ENCODE peak calls at places on chromosomes 5 and 9, in seven cellular contexts. G, I, P, A, J, D and F are unnamed samples.

GRCh38 chr5:149497357-149497756 is 53.9 kb downstream of the CSNK1A1 start:
- DNase-seq in J (no peak), I (no peak), G (peak), D (no peak), A (no peak), P (no peak), F (peak)

GRCh38 chr9:134344821-134345310 is 18.6 kb downstream of the RXRA start:
- DNase-seq in J (no peak), A (no peak), G (no peak), D (no peak), P (no peak), I (no peak), F (no peak)

GRCh38 chr9:81112638-81113037 is 576.7 kb downstream of the TLE1 start:
- DNase-seq in J (no peak), D (no peak), A (no peak), P (no peak), G (no peak), I (no peak), F (no peak)

GRCh38 chr9:119298076-119298853 is 71.0 kb downstream of the BRINP1 start:
- DNase-seq in P (no peak), A (no peak), I (no peak), D (no peak), J (no peak), G (no peak), F (no peak)

GRCh38 chr9:117081641-117082317 is 333.1 kb downstream of the ASTN2 start:
- DNase-seq in D (no peak), P (no peak), G (no peak), J (no peak), A (no peak), I (no peak), F (no peak)

GRCh38 chr5:132491368-132492364 is 1.1 kb upstream of the IRF1 start:
- DNase-seq in I (no peak), G (no peak), J (no peak), A (peak), P (no peak), D (no peak), F (no peak)

GRCh38 chr9:28135571-28135970 is 562.3 kb upstream of the C9orf72 start:
- DNase-seq in I (no peak), J (no peak), G (no peak), A (no peak), D (no peak), P (no peak), F (no peak)

GRCh38 chr9:127154003-127154389 is 31.6 kb upstream of the ANGPTL2 start:
- DNase-seq in I (no peak), D (no peak), A (peak), J (no peak), P (no peak), G (no peak), F (no peak)

GRCh38 chr9:127867356-127868277 is 9.9 kb downstream of the AK1 start:
- DNase-seq in P (no peak), I (no peak), J (no peak), D (no peak), G (no peak), A (no peak), F (no peak)

GRCh38 chr5:78738693-78739300 is 90.2 kb upstream of the LHFPL2 start:
- DNase-seq in J (no peak), A (no peak), I (no peak), P (no peak), D (no peak), G (no peak), F (no peak)

GRCh38 chr5:44532981-44533380 is 143.8 kb upstream of the FGF10 start:
- DNase-seq in J (no peak), D (no peak), A (no peak), G (no peak), I (no peak), P (no peak), F (no peak)

GRCh38 chr5:34534237-34535108 is 121.7 kb upstream of the RAI14 start:
- DNase-seq in J (no peak), P (no peak), A (no peak), I (peak), G (no peak), D (peak), F (peak)

GRCh38 chr5:113433071-113433470 is 1.7 kb downstream of the TSSK1B start:
- DNase-seq in D (no peak), P (no peak), G (no peak), A (no peak), I (no peak), J (no peak), F (no peak)

GRCh38 chr5:147339313-147339712 is 104.5 kb downstream of the STK32A start:
- DNase-seq in I (no peak), P (no peak), G (peak), J (no peak), A (no peak), D (no peak), F (no peak)

GRCh38 chr5:168529361-168530234 is 493 bp downstream of the FBLL1 start:
- DNase-seq in J (no peak), D (no peak), P (no peak), I (no peak), G (no peak), A (no peak), F (no peak)

GRCh38 chr5:179115845-179116524 is 55.8 kb downstream of the ZNF354C start:
- DNase-seq in D (no peak), P (no peak), A (no peak), I (no peak), J (no peak), G (no peak), F (no peak)

GRCh38 chr5:6632931-6633468 is at the start of the genes NSUN2 and SRD5A1:
- DNase-seq in I (peak), P (peak), A (peak), G (peak), D (peak), J (peak), F (peak)

GRCh38 chr5:138273834-138274188 is 610 bp downstream of the GFRA3 start:
- DNase-seq in D (no peak), A (no peak), J (no peak), I (no peak), P (no peak), G (no peak), F (no peak)

GRCh38 chr5:175037820-175038219 is 313.4 kb downstream of the MSX2 start:
- DNase-seq in I (no peak), G (no peak), D (no peak), J (no peak), P (no peak), A (no peak), F (no peak)

GRCh38 chr5:43019615-43020293 is 20.4 kb downstream of the ANXA2R start:
- DNase-seq in I (peak), J (peak), G (peak), P (no peak), A (no peak), D (no peak), F (peak)

GRCh38 chr9:89732295-89732951 is 127.6 kb downstream of the GADD45G start:
- DNase-seq in G (no peak), I (no peak), P (no peak), D (no peak), A (no peak), J (no peak), F (no peak)

GRCh38 chr5:1013948-1014301 is 5.3 kb downstream of the NKD2 start:
- DNase-seq in J (no peak), A (no peak), I (no peak), D (no peak), G (no peak), P (no peak), F (no peak)

GRCh38 chr5:21654-22233 is 70.2 kb upstream of the PLEKHG4B start:
- DNase-seq in J (peak), P (no peak), D (no peak), G (peak), A (no peak), I (no peak), F (peak)

GRCh38 chr5:137733922-137734695 is 1.8 kb downstream of the KLHL3 start:
- DNase-seq in D (no peak), P (no peak), I (no peak), A (no peak), J (no peak), G (no peak), F (peak)

GRCh38 chr5:65172486-65173129 is 309.1 kb downstream of the ADAMTS6 start:
- DNase-seq in D (peak), J (no peak), A (no peak), P (no peak), G (no peak), I (no peak), F (peak)

GRCh38 chr9:120402741-120403542 is 177.0 kb downstream of the CDK5RAP2 start:
- DNase-seq in J (peak), A (no peak), G (peak), D (no peak), P (peak), I (no peak), F (peak)

GRCh38 chr9:109975574-109976327 is 195.8 kb downstream of the PALM2AKAP2 start:
- DNase-seq in P (no peak), D (no peak), A (no peak), G (no peak), I (no peak), J (no peak), F (peak)

DNA sequence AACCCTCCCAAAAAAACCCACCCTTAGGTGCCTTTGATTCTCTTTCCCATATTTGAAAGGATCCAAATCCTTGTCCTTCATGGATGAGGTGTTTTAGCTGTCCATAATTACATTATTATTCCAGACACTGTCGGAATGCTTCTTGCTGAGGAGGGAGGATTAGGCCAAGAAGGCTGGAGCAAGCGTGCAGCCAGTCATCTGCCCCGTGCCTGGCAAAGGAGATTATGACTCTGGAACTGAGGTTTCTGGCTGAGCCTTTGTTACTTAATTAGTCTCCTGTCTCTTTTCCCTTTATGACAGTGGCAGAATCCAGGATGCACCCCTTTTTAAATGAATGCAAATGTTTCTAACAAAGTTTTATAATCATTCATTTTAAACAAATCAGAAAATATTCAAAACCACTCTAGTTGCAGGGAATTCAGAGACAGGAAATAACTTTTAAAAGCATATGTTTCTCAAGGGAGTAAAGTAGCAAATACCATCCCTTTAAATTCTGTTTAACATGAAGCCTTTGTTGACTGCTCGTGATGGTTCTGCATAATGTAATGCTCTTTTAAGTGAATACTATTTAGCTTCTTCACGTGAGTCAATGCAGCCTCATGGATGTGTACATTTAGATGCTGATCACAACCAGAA is 69.8 kb downstream of the GALNT10 start:
- DNase-seq in D (no peak), G (no peak), J (no peak), P (no peak), I (no peak), A (no peak), F (no peak)
- TF ChIP-seq CEBPB in D (no peak), G (no peak), J (no peak), P (no peak), I (no peak), A (no peak), F (no peak)

DNA sequence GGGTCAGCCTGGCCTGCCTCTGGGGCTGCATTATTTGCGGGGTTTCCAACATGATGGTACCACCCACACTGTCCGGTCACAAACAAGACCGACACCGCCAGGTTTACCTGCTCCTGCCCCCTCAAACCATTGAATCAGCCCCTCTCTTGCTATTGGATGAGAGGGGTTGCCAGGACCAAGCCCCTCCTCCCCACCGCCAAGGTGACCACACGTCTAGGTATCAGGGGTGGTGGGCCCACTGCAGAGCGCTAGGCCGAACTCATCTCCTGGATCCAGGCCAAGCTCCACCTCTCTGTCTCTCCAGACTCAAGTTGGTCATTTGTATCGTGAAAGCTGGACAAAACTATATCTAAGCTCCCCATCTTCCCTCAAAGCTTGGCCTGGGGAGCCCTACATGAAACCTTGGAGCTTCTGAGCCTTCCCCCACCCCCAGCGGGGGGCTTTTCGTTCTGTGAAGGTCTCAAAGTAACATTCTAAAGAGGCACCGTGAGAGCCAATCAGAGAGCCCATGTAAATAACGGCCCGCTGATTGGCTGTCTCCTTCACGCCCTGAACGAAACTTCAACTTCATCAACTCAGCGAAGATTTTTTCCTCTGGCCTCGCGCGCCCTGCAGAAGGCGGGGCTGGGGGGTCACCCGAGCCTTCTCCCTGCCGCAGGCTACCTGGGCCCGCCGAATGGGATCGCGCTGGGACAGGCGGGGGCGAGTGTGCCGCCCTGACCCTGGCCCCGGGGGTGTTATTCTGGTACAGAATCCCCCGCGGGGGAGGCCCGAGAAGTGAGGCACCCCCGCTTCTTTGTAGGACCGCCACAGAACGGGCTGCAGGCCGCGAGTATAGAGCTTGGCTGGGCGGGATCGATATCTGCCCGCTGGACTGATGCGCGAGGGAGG is 49.6 kb upstream of the PSD2 start:
- DNase-seq in D (no peak), J (peak), I (peak), A (peak), G (peak), P (peak), F (peak)
- H3K27ac ChIP-seq in D (peak), J (peak), I (peak), A (no peak), G (peak), P (peak), F (no peak)

DNA sequence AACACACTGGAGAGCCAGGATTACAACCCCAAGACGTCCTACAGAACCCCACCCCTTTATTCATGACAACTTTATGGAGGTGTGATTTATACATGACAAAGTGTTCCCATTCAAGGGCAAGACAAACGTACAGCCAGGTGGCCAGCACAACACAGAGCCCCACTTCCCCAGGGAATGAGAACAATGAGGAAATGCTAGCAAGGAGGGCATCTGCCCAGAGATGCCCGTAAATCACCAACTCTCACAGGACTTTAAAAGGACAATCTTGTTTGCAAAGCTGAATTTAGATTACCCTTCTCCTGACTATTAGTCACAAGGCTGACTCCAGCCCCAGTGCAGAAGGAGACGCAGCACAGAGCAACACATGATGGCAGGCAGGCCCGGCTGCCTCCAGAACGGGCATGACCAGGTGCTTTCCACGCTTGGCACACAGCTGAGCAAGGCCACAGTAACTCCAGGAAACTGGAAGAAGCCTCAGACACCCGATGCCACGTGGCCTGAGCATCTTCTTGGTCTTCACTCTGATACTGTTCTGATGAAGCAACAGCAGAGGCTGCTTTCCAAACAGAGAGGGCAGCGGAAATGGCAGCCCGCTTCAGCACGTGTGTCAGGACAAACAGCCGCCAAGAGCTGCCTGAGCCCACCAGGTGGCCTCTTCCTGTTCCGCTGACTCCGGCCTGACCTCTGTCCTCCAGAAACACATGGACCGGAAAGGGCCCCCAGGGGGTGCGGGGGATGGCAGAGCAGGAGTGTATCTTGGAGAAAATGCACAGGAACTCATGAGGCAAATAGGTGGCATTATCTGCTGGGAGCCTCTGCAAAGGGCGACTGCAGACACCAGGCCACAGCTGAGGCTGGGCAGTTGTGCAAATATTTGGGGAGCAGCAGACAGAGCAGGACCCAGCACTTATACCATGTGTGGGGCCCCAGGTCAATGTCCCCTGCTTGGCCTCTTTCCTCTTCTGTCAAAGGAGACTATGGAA is 51.3 kb downstream of the ROR2 start:
- DNase-seq in A (no peak), I (peak), G (no peak), P (peak), J (no peak), D (no peak), F (peak)
- TF ChIP-seq CEBPB in A (no peak), I (no peak), G (no peak), P (peak), J (no peak), D (no peak), F (peak)

DNA sequence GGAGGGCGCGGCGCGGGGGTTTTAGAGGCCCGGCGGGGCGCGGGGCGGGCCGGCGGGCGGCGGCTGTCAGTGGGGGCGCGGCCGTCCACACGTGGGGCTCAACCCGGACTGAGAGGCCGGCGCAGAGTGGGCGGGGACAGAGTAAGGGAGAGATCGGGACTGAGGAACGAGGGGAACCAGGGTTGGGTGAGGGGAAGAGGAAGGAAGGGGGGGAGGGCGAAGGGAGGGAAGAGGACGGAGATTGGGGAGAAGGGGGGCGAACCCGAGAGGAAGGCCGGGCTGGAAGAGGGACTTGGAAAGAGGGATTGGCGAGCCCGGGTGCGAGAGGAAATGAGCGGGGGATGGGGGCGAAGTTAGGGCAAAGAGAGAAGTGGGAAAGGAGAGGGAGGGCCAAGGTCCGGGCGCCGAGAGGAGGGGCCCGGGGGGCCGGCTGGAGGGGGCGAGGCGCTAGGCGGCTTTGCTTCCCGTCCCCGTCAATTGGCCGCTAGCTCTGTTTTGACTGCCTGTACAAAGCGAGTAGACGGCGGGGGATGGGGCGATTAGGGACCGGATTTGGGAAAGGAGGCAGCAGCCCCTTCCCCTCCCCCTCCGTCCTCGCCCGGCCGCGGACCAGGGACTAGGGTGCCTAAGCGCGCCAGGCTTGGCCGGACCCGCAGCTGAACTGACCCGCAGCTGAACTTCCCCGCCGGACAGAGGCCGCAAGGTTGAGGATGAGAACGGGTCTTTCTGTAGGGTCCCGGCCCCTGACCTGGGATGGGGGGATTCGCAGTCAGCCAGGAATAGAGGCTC is 398 bp upstream of the FBN2 start:
- DNase-seq in A (peak), D (no peak), J (no peak), I (no peak), G (peak), P (no peak), F (peak)
- H3K27ac ChIP-seq in A (no peak), D (no peak), J (no peak), I (no peak), G (peak), P (no peak), F (peak)

DNA sequence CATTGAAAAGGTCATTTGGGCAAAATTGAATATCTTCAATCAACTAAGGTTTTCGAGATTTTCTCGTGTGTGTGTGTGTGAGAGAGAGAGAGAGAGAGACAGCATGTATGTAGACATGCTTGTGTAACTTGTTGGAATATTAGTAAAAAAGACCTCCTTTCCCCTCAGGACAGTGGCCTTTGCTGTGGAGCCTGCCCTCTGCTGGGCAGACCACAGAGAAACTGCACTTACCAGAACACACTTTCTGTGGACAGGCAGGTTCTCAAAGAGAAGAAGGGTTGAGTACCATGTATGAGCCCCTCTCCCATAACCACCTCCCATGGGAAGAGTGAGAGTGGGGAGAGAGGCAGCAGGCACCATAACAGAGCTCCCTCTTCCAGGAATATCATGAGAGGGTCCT is 45.6 kb downstream of the CFAP90 start:
- DNase-seq in P (peak), I (peak), J (peak), G (no peak), D (no peak), A (no peak), F (peak)
- TF ChIP-seq CEBPB in P (no peak), I (no peak), J (no peak), G (no peak), D (no peak), A (no peak), F (no peak)

GRCh38 chr5:145946112-145946861 is 9.9 kb downstream of the SH3RF2 start:
- DNase-seq in P (no peak), I (peak), D (peak), J (peak), A (no peak), G (peak), F (peak)
- H3K27ac ChIP-seq in P (no peak), I (peak), D (no peak), J (peak), A (no peak), G (peak), F (no peak)

GRCh38 chr5:72134226-72134625 is 27.0 kb downstream of the MAP1B start:
- DNase-seq in D (no peak), P (no peak), G (no peak), A (no peak), I (no peak), J (no peak), F (no peak)
- TF ChIP-seq CEBPB in D (no peak), P (no peak), G (no peak), A (no peak), I (no peak), J (no peak), F (no peak)